ENCODE peak calls at places on chromosomes 11 and 22, in five cellular contexts. P, F, M, S and C are unnamed samples.

GRCh38 chr11:7527029-7527428 is 13.2 kb downstream of the PPFIBP2 start:
- DNase-seq in M (no peak), F (no peak), S (no peak), P (no peak), C (no peak)

GRCh38 chr11:123841189-123841588 is 35.0 kb upstream of the OR6M1 start:
- DNase-seq in F (no peak), P (no peak), M (no peak), S (no peak), C (no peak)

GRCh38 chr11:12653729-12654128 is 20.5 kb upstream of the TEAD1 start:
- DNase-seq in S (no peak), F (no peak), M (no peak), P (peak), C (no peak)

GRCh38 chr22:38034278-38034882 is 22.8 kb upstream of the PICK1 start:
- DNase-seq in F (peak), S (peak), M (peak), P (peak), C (peak)

GRCh38 chr11:10309163-10310093 is 4.6 kb downstream of the ADM start:
- DNase-seq in M (peak), P (peak), F (peak), S (no peak), C (no peak)

GRCh38 chr11:10623797-10624761 is 55.6 kb upstream of the LYVE1 start:
- DNase-seq in F (no peak), P (no peak), M (peak), S (no peak), C (no peak)

GRCh38 chr11:47507016-47507631 is 45.8 kb downstream of the CELF1 start:
- DNase-seq in P (no peak), F (no peak), M (no peak), S (no peak), C (no peak)

GRCh38 chr11:125593113-125593761 is 585 bp downstream of the STT3A start:
- DNase-seq in M (no peak), S (no peak), P (peak), F (peak), C (peak)

GRCh38 chr11:67312187-67313021 is 9.1 kb downstream of the SSH3 start:
- DNase-seq in M (peak), S (no peak), P (no peak), F (no peak), C (no peak)

GRCh38 chr22:22138915-22139314 is 105.7 kb upstream of the VPREB1 start:
- DNase-seq in P (no peak), M (no peak), F (no peak), S (no peak), C (no peak)

GRCh38 chr11:14902650-14903350 is 10.8 kb upstream of the CYP2R1 start:
- DNase-seq in M (no peak), P (peak), S (no peak), F (peak), C (peak)

GRCh38 chr11:130979386-130979972 is 63.2 kb upstream of the SNX19 start:
- DNase-seq in M (no peak), S (no peak), P (peak), F (peak), C (no peak)

GRCh38 chr11:115939726-115940421 is 435.7 kb upstream of the CADM1 start:
- DNase-seq in F (no peak), M (no peak), S (no peak), P (no peak), C (no peak)

GRCh38 chr11:103714246-103714645 is 322.2 kb upstream of the DDI1 start:
- DNase-seq in M (no peak), P (no peak), F (peak), S (no peak), C (no peak)

GRCh38 chr11:35323076-35323868 is 96.1 kb downstream of the SLC1A2 start:
- DNase-seq in S (no peak), F (peak), P (no peak), M (no peak), C (no peak)

GRCh38 chr11:86686531-86686930 is 14.1 kb upstream of the ME3 start:
- DNase-seq in P (no peak), F (no peak), S (no peak), M (no peak), C (no peak)

GRCh38 chr11:123145220-123145619 is 49.8 kb downstream of the CLMP start:
- DNase-seq in M (no peak), F (peak), S (peak), P (peak), C (peak)

GRCh38 chr11:46263120-46263519 is 14.3 kb upstream of the CREB3L1 start:
- DNase-seq in F (no peak), S (no peak), P (no peak), M (no peak), C (no peak)

GRCh38 chr11:15775051-15775541 is 581.2 kb downstream of the SOX6 start:
- DNase-seq in S (no peak), P (no peak), F (peak), M (no peak), C (no peak)

GRCh38 chr22:17815703-17816254 is 41.5 kb upstream of the BID start:
- DNase-seq in M (no peak), S (no peak), P (no peak), F (no peak), C (no peak)

GRCh38 chr22:48500481-48501230 is 1327.0 kb downstream of the BRD1 start:
- DNase-seq in S (no peak), M (no peak), F (peak), P (peak), C (no peak)

GRCh38 chr11:57082125-57082524 is 93.4 kb downstream of the OR5AK2 start:
- DNase-seq in F (no peak), S (no peak), P (no peak), M (no peak), C (no peak)

GRCh38 chr11:57081356-57081755 is 92.6 kb downstream of the OR5AK2 start:
- DNase-seq in S (no peak), P (no peak), M (no peak), F (no peak), C (no peak)

GRCh38 chr11:57087966-57088365 is 93.8 kb upstream of the LRRC55 start:
- DNase-seq in F (no peak), P (no peak), S (no peak), M (no peak), C (no peak)

GRCh38 chr11:57085604-57086003 is 96.1 kb upstream of the LRRC55 start:
- DNase-seq in S (no peak), P (no peak), F (no peak), M (no peak), C (no peak)

DNA sequence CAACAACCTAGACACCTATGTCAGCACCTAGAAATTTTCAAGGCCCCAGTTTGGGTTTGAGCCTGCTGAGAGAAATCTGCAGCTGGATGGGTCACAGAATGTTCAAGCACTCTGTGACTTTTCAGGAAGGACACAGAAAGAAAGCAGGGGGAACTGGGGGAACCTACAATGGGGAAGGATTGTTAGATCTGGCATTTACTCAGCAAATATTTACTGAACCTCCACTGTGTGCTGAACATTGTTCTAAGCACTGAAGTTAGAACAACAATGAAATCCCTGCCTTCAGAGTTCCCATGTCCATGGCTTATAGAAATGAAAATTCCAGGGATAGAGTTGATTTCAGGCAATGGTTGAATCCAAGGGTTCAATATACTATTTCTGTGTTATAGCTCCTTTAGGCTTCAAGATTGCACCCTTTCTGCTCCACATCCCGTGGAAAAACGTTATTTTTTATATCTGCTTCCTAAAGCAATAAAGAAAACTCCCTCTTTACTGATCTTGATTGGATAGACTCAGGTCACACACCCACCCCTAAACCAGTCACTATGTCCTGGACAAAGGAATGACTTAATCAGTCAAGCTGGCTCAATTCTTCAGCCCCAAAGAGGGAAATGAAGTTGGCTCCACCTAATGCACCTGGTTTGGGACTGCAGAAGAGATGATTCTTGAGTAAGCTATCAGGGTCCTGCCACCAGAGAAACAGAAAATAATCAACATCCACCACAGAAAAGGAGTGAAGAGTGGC is 95.1 kb downstream of the OR5AK2 start:
- DNase-seq in P (no peak), F (no peak), M (no peak), S (no peak), C (no peak)
- H3K4me3 ChIP-seq in P (no peak), F (no peak), M (no peak), S (no peak), C (no peak)

GRCh38 chr11:128519353-128519752 is 68.0 kb downstream of the ETS1 start:
- DNase-seq in S (no peak), F (no peak), P (no peak), M (no peak), C (no peak)
- H3K4me3 ChIP-seq in S (peak), F (peak), P (peak), M (peak), C (peak)

GRCh38 chr11:57424137-57424801 is 2.7 kb downstream of the SLC43A3 start:
- DNase-seq in P (no peak), F (no peak), S (no peak), M (no peak), C (no peak)
- H3K4me3 ChIP-seq in P (no peak), F (no peak), S (no peak), M (peak), C (no peak)

DNA sequence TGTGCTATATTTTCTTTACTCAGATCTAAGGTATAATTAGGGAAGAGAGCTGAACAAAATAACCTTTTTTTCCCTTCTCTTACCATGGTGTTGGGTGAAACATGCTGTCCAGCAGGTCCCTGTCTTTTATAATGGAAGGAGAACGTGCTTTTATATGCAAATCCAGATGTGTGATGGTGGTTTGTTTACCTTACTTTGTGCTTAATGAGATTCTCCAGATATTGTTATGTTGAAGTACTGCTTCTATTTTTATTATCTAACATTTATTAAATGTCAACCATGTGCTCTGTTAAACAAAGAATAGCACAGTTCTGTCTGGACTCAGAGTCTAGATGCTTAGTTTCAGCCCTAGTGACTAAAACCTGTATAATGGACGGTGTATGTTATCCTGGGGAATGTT is 10.1 kb upstream of the GRIK4 start:
- DNase-seq in M (no peak), P (no peak), F (no peak), S (no peak), C (no peak)
- H3K4me3 ChIP-seq in M (no peak), P (no peak), F (no peak), S (no peak), C (no peak)

DNA sequence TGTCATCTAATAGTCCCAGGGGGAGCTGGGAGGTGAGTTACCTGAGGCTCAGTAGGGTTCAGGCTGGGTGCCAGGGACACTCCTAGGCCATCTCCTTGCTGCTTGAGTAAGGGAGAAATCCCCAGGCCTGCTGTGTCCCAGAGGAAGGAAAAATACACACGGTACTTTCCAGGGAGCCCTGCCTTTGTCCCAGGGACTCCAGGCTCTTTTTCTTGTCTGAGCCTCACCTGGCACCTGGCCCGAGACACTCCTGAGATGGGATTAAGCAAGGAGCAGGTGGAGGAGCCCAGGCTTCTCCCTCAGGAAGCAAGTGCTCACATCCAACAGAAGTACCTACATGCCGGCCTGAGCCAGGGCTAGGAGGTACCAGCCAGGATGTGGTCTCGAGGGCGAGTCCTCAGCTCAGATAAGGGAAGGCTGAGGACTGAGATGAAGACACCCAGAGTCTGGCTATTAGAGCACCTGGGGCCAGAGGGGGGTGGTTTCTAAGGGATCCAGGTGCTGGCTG is 899 bp upstream of the KLHDC7B start:
- DNase-seq in F (no peak), M (no peak), S (no peak), P (no peak), C (no peak)
- H3K4me3 ChIP-seq in F (no peak), M (no peak), S (no peak), P (no peak), C (no peak)

DNA sequence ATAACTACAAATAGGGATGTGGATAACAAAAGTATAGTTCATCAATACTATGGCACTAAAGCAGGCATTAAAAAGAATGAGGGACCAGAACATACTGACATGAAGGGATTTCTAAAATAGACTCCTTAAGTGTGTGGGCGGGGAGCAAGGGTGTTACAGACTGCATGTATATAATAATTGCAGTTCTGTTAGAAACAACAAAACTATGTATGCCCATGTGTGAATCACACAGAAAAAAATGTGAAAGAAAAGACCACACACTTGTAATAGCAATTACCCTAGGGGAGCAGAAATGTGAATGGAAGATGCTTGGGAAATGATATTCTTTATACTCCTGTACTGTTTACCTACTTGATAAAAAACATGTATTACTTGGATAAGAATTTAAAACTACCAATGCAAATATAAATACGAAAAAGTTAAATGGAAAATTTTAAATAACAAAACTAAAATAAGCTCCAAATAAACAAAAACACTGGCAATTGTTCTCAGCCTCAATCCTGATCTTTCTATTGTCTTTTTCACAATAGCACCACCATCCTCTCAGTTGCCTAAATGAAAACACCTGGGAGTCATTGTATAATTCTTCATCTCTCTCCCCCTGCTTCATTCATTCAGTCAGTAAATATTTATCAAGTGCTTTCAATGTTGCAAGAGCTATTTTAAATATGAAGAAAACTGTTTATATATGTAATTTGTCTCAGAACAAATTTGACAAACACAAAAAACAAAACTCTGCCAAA is 129.8 kb downstream of the FCHSD2 start:
- DNase-seq in F (peak), M (no peak), P (peak), S (no peak), C (no peak)
- H3K4me3 ChIP-seq in F (no peak), M (no peak), P (no peak), S (no peak), C (no peak)